ENCODE peak calls at places on chromosomes 3 and 15, in eight cellular contexts. P is HFF-Myc, D is coronary artery, R is HL-60, X is IMR-90, L is GM12878, W is lower leg skin, K is astrocyte of the cerebellum. H is an unnamed sample.

GRCh38 chr15:92617197-92618037 is 38.2 kb downstream of the FAM174B start:
- DNase-seq in P (peak), D (peak), R (no peak), X (peak), L (no peak), W (no peak), K (peak), H (no peak)

GRCh38 chr3:127915115-127915936 is at the start of gene KBTBD12:
- DNase-seq in P (no peak), D (no peak), R (no peak), X (no peak), L (no peak), W (no peak), K (no peak), H (no peak)

GRCh38 chr3:173709026-173709425 is 311.5 kb downstream of the NLGN1 start:
- DNase-seq in P (no peak), D (no peak), R (no peak), X (peak), L (no peak), W (no peak), K (peak), H (no peak)

GRCh38 chr15:33021806-33022389 is 172.6 kb downstream of the FMN1 start:
- DNase-seq in P (peak), D (no peak), R (peak), X (peak), L (no peak), W (no peak), K (peak), H (peak)

GRCh38 chr3:146468234-146468931 is 978 bp downstream of the PLSCR2 start:
- DNase-seq in P (no peak), D (no peak), R (no peak), X (peak), L (no peak), W (no peak), K (no peak), H (no peak)

GRCh38 chr3:154228561-154229216 is 95.6 kb downstream of the DHX36 start:
- DNase-seq in P (no peak), D (no peak), R (no peak), X (peak), L (no peak), W (no peak), K (no peak), H (no peak)

GRCh38 chr15:90189781-90190467 is 11.2 kb upstream of the SEMA4B start:
- DNase-seq in P (no peak), D (no peak), R (no peak), X (no peak), L (no peak), W (no peak), K (no peak), H (no peak)

GRCh38 chr3:27557411-27557810 is 73.2 kb upstream of the SLC4A7 start:
- DNase-seq in P (no peak), D (no peak), R (no peak), X (no peak), L (no peak), W (no peak), K (no peak), H (no peak)

GRCh38 chr3:32111560-32111959 is 5.1 kb downstream of the GPD1L start:
- DNase-seq in P (no peak), D (no peak), R (no peak), X (no peak), L (no peak), W (no peak), K (no peak), H (no peak)

GRCh38 chr3:32626650-32627049 is 56.0 kb upstream of the DYNC1LI1 start:
- DNase-seq in P (no peak), D (no peak), R (no peak), X (no peak), L (no peak), W (no peak), K (no peak), H (peak)

GRCh38 chr15:84734794-84735479 is 13.5 kb upstream of the ZNF592 start:
- DNase-seq in P (no peak), D (no peak), R (peak), X (peak), L (peak), W (peak), K (no peak), H (no peak)
- H3K4me3 ChIP-seq in P (no peak), D (peak), R (no peak), X (peak), L (peak), W (no peak), K (no peak), H (no peak)

DNA sequence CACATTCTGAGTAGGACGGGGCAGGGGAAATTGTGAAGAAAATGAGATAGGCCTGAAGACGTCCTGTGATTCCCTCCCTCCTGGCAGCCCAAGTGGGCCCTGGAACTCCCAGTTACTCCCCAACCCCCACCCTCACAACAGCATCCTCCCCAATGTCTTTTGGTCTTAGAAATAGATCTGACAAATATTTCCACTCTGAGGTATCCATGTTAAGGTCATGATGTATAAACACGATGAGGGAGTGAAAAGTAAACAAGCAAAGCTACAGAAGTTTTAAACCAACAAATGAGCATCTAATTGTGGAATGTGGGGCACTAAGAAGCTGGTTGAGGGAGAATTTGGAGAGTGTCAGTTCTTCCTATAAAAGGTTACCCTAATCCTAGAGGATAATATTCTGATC is 103.7 kb upstream of the AADACL2 start:
- DNase-seq in P (no peak), D (no peak), R (no peak), X (no peak), L (no peak), W (no peak), K (no peak), H (no peak)
- TF ChIP-seq CTCF in P (no peak), D (no peak), R (no peak), X (no peak), L (no peak), W (no peak), K (no peak), H (no peak)

GRCh38 chr15:49155110-49155833 is at the start of gene COPS2:
- DNase-seq in P (peak), D (peak), R (peak), X (peak), L (peak), W (peak), K (peak), H (peak)

GRCh38 chr15:49154799-49155109 is 645 bp downstream of the COPS2 start:
- DNase-seq in P (no peak), D (no peak), R (no peak), X (no peak), L (no peak), W (no peak), K (no peak), H (no peak)

GRCh38 chr15:49154359-49154758 is 1.0 kb downstream of the COPS2 start:
- DNase-seq in P (no peak), D (no peak), R (no peak), X (no peak), L (no peak), W (no peak), K (no peak), H (no peak)

GRCh38 chr15:49151831-49152230 is 3.6 kb downstream of the COPS2 start:
- DNase-seq in P (no peak), D (no peak), R (no peak), X (no peak), L (no peak), W (no peak), K (no peak), H (no peak)

GRCh38 chr15:49152552-49153337 is 2.7 kb downstream of the COPS2 start:
- DNase-seq in P (no peak), D (no peak), R (no peak), X (no peak), L (no peak), W (no peak), K (no peak), H (no peak)
- H3K4me3 ChIP-seq in P (peak), D (no peak), R (no peak), X (no peak), L (peak), W (no peak), K (no peak), H (no peak)

DNA sequence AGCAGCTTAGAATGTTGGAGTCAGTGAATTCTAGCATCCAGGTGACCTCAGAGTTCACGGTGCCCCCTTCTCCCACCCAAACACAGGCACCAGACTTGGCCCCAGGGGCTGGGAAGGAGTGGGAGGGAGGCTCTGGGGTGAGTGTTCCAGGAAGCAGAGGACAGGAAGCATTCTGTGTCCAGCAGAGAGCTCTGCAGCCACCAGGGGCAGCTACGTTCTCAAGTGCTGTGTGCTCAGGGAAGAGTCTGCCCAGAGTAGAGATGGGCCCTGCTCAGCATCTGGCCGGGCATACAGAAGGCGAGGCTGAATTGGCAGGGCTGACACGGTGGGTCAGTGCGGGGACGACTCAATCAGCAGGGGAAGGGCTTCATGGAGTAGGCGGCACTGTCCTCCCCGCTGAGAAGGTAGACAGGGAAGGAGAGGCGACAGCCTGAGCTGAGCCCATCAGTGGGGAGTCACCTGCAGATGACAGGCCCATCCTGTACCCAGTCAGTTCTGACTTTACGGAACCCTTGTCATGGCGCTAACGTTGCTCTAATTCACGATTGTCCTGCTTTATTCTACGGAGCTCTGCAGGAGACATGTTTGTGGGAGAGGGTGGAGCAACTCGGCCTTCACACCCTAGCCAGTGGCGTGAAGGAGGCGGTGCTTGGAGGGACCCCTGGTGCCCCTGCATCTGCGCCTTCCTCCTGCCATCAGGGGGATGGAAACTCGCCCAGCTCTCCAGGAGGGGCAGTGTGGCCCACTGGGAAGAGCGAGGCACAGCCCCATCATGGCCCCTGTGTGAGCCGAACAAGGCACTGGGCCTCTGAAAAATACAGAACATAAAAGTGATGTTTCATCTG is 82.1 kb downstream of the C3orf70 start:
- DNase-seq in P (no peak), D (no peak), R (no peak), X (peak), L (no peak), W (no peak), K (no peak), H (no peak)
- TF ChIP-seq CTCF in P (peak), D (no peak), R (no peak), X (peak), L (peak), W (no peak), K (peak), H (peak)

DNA sequence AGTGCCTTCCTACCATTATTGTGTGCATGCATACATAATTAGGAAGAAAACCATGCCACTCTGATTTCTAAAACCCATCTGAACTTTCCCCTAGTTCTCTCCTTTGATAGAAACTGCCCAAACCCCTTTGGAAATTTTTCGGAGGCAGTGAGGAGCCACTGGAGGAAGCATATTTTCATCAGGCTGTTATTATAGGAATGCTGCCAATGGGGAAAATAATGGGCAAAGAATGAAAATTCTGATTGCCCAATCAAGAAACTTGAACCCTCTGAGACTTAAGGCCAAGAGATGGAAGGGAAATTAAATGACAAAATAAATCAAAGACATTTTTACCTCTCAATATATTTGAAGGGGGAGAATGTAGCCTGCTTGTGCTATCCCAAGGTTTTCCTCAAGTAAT is 376.0 kb upstream of the PDZRN3 start:
- DNase-seq in P (no peak), D (no peak), R (no peak), X (no peak), L (no peak), W (no peak), K (peak), H (no peak)
- H3K4me3 ChIP-seq in P (no peak), D (no peak), R (no peak), X (no peak), L (no peak), W (no peak), K (no peak), H (no peak)

GRCh38 chr15:79897380-79897678 is 515 bp upstream of the MTHFS start:
- DNase-seq in P (no peak), D (no peak), R (no peak), X (no peak), L (no peak), W (no peak), K (no peak), H (no peak)

GRCh38 chr15:79896131-79896633 is 632 bp downstream of the MTHFS start:
- DNase-seq in P (no peak), D (no peak), R (no peak), X (no peak), L (peak), W (no peak), K (no peak), H (no peak)

GRCh38 chr15:79897701-79898113 is 893 bp upstream of the MTHFS start:
- DNase-seq in P (no peak), D (no peak), R (no peak), X (no peak), L (no peak), W (no peak), K (no peak), H (no peak)

GRCh38 chr15:79898369-79898768 is 1.6 kb upstream of the MTHFS start:
- DNase-seq in P (no peak), D (no peak), R (no peak), X (no peak), L (no peak), W (no peak), K (no peak), H (no peak)

DNA sequence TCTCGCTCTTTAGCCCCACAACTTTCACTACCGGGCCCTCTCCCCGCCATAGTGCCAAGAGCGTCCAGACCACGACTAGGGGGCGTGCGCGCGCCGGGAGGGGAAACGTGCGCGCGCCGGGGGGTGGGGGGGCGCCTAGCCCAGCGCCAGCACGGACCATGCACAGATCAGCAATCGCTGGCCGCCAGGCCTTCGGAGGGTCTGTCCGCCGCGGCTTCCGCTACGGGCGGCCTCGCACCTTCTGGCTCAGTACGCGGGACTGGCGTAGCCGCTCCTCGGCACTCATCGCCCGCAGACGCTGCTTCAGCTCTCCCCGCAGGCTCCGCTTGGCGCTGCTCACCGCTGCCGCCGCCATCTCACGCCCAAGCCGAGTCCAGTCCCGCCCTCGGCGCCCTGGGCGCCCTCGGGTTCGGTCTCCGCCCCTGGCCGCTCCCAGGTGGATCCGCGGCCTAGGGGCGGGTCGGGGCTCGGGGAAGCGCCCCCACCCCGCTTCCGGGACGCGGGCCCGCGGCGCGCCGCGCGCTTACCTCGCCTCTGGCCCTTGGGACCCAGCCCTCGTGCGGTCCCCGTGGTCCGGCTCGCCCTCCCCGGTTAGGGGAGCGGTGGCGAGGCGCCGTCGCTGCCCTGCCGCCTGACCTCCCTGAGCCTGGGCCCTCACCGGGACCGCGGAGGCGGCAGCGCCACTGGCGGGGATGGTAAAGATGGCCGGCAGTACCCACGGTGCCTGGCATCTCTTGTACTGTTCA is at the start of gene MTHFS:
- DNase-seq in P (peak), D (peak), R (peak), X (peak), L (no peak), W (peak), K (no peak), H (peak)
- TF ChIP-seq CTCF in P (peak), D (peak), R (no peak), X (peak), L (peak), W (no peak), K (peak), H (peak)

GRCh38 chr3:71139501-71139900 is 444.0 kb downstream of the FOXP1 start:
- DNase-seq in P (no peak), D (no peak), R (no peak), X (no peak), L (no peak), W (no peak), K (no peak), H (no peak)
- H3K4me3 ChIP-seq in P (no peak), D (no peak), R (no peak), X (no peak), L (no peak), W (no peak), K (no peak), H (no peak)

GRCh38 chr15:22231603-22232002 is 151.3 kb downstream of the OR4M2 start:
- DNase-seq in P (no peak), D (no peak), R (no peak), X (no peak), L (no peak), W (no peak), K (no peak), H (no peak)
- TF ChIP-seq CTCF in P (no peak), D (no peak), R (no peak), X (no peak), L (no peak), W (no peak), K (no peak), H (no peak)

DNA sequence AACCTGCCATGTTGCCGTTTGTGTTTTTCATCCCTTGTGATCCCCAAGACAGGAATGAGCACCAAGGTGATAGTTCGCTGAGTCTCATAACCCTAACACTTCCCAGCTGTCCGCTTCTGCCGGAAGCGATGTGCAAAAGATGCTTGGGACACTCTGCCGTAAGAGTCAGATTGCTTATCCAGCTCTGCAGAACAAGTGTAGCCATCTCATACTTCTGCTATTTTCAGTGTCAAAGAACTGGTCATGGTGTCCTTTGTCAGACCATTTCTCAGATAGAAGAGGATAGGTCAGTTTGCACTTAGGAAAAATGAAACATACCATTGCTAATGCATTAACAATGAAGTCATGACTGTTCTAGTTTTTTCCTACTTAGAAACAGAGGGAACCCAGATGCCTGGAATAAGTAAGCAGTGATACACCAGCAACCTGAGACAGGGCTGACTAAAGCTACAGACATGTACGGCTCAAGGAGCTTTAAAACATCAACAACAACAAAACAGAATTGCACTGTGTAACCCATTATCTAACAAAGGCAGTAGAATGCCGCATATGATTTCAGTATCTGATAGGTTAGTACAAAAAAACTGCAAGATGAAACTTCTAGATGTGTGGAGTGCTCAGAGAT is 134.0 kb upstream of the IL12A start:
- DNase-seq in P (peak), D (no peak), R (no peak), X (peak), L (no peak), W (no peak), K (peak), H (peak)
- H3K4me3 ChIP-seq in P (peak), D (peak), R (no peak), X (peak), L (no peak), W (no peak), K (peak), H (no peak)

GRCh38 chr3:94272030-94272429 is 209.2 kb downstream of the NSUN3 start:
- DNase-seq in P (no peak), D (no peak), R (no peak), X (peak), L (no peak), W (no peak), K (no peak), H (no peak)
- TF ChIP-seq CTCF in P (no peak), D (no peak), R (no peak), X (no peak), L (no peak), W (no peak), K (no peak), H (no peak)

H was measured in AG09309.